ENCODE peak calls at places on chromosomes 4 and X, in six cellular contexts. X is transverse colon, H is adrenal gland, N is IMR-90, C is sigmoid colon, L is ovary. Y is an unnamed sample.

GRCh38 chrX:139332441-139332840 is 198.1 kb upstream of the F9 start:
- DNase-seq in X (no peak), H (no peak), N (no peak), C (no peak), L (no peak), Y (no peak)

GRCh38 chr4:26420438-26420837 is 69.8 kb downstream of the CCKAR start:
- DNase-seq in X (no peak), H (no peak), N (peak), C (no peak), L (no peak), Y (no peak)

GRCh38 chr4:38109896-38110295 is 149.7 kb downstream of the PTTG2 start:
- DNase-seq in X (no peak), H (no peak), N (no peak), C (no peak), L (no peak), Y (no peak)

GRCh38 chr4:138222041-138222440 is 20.1 kb downstream of the SLC7A11 start:
- DNase-seq in X (no peak), H (no peak), N (peak), C (no peak), L (no peak), Y (no peak)

GRCh38 chr4:177385576-177386320 is 56.5 kb downstream of the AGA start:
- DNase-seq in X (no peak), H (no peak), N (peak), C (no peak), L (no peak), Y (no peak)

GRCh38 chr4:649293-649625 is 23.9 kb downstream of the PDE6B start:
- DNase-seq in X (no peak), H (no peak), N (no peak), C (no peak), L (no peak), Y (no peak)

GRCh38 chrX:38961936-38962335 is 160.7 kb downstream of the MID1IP1 start:
- DNase-seq in X (no peak), H (no peak), N (no peak), C (no peak), L (no peak), Y (no peak)

GRCh38 chr4:157043131-157043530 is 32.8 kb upstream of the GLRB start:
- DNase-seq in X (no peak), H (no peak), N (peak), C (no peak), L (no peak), Y (no peak)

GRCh38 chrX:10217218-10217617 is 60.4 kb downstream of the CLCN4 start:
- DNase-seq in X (no peak), H (no peak), N (no peak), C (no peak), L (no peak), Y (no peak)

GRCh38 chr4:123299212-123299651 is 97.4 kb upstream of the SPRY1 start:
- DNase-seq in X (no peak), H (no peak), N (peak), C (no peak), L (no peak), Y (no peak)

GRCh38 chr4:52250124-52250523 is 199.0 kb downstream of the SPATA18 start:
- DNase-seq in X (no peak), H (no peak), N (no peak), C (peak), L (peak), Y (peak)

GRCh38 chr4:8159522-8160232 is 1.1 kb upstream of the ABLIM2 start:
- DNase-seq in X (no peak), H (no peak), N (no peak), C (no peak), L (no peak), Y (no peak)

GRCh38 chr4:8157944-8158709 is 486 bp downstream of the ABLIM2 start:
- DNase-seq in X (peak), H (no peak), N (no peak), C (no peak), L (no peak), Y (peak)

GRCh38 chr4:8160233-8160560 is 1.6 kb upstream of the ABLIM2 start:
- DNase-seq in X (no peak), H (no peak), N (no peak), C (no peak), L (no peak), Y (no peak)

GRCh38 chr4:8157496-8157895 is 1.1 kb downstream of the ABLIM2 start:
- DNase-seq in X (no peak), H (no peak), N (no peak), C (no peak), L (no peak), Y (peak)

GRCh38 chr4:8158710-8159521 is at the start of gene ABLIM2:
- DNase-seq in X (peak), H (peak), N (peak), C (peak), L (peak), Y (peak)
- TF ChIP-seq POLR2A in X (peak), H (peak), N (no peak), C (peak), L (peak), Y (peak)

GRCh38 chr4:3432381-3432790 is 9.4 kb upstream of the HGFAC start:
- DNase-seq in X (no peak), H (no peak), N (no peak), C (no peak), L (no peak), Y (no peak)

GRCh38 chr4:3427706-3428446 is 13.9 kb upstream of the HGFAC start:
- DNase-seq in X (no peak), H (no peak), N (no peak), C (no peak), L (no peak), Y (no peak)

GRCh38 chr4:3429651-3430050 is 12.1 kb upstream of the HGFAC start:
- DNase-seq in X (no peak), H (no peak), N (no peak), C (no peak), L (no peak), Y (no peak)

GRCh38 chr4:3431446-3431993 is 10.2 kb upstream of the HGFAC start:
- DNase-seq in X (no peak), H (no peak), N (no peak), C (no peak), L (no peak), Y (no peak)

DNA sequence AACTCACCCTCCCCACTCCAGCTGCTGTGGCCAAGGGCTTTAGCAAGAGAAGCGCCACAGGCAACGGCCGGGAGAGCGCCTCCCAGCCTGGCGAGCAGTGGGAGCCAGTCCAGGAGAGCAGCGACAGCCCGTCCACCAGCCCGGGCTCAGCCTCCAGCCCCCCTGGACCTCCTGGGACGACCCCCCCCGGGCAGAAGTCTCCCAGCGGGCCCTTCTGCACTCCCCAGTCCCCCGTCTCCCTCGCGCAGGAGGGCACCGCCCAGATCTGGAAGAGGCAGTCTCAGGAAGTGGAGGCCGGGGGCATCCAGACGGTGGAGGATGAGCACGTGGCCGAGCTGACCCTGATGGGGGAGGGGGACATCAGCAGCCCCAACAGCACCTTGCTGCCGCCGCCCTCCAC is 11.2 kb upstream of the HGFAC start:
- DNase-seq in X (no peak), H (no peak), N (no peak), C (no peak), L (no peak), Y (no peak)
- TF ChIP-seq POLR2A in X (no peak), H (no peak), N (no peak), C (no peak), L (no peak), Y (no peak)

GRCh38 chrX:111634823-111635410 is 46.1 kb upstream of the ALG13 start:
- DNase-seq in X (no peak), H (no peak), N (no peak), C (no peak), L (no peak), Y (no peak)
- TF ChIP-seq POLR2A in X (no peak), H (no peak), N (no peak), C (no peak), L (no peak), Y (no peak)

DNA sequence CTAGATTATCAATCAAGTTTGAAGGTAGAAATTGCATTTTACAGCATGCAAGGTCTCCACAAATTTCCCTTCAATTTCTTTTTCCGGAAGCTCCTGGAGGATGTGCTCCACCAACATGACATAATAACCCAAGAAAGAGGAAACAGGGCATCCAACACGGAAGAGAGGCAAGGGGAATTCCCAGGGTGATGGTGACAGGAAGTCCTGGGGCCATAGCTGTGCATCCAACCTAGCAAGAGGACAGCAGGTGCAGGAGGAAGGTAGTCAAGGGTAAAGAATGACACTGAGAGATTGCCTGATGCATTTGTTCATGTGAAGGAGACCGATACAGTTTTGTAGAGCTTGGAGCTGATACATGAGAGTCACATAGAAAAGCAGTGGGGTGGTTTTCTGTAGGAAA is 115.7 kb upstream of the LSM6 start:
- DNase-seq in X (peak), H (no peak), N (no peak), C (no peak), L (no peak), Y (no peak)
- TF ChIP-seq POLR2A in X (no peak), H (no peak), N (no peak), C (no peak), L (no peak), Y (no peak)

GRCh38 chr4:82423245-82424054 is 6.8 kb downstream of the HNRNPDL start:
- DNase-seq in X (no peak), H (no peak), N (peak), C (no peak), L (no peak), Y (no peak)
- TF ChIP-seq POLR2A in X (peak), H (no peak), N (peak), C (no peak), L (no peak), Y (no peak)

DNA sequence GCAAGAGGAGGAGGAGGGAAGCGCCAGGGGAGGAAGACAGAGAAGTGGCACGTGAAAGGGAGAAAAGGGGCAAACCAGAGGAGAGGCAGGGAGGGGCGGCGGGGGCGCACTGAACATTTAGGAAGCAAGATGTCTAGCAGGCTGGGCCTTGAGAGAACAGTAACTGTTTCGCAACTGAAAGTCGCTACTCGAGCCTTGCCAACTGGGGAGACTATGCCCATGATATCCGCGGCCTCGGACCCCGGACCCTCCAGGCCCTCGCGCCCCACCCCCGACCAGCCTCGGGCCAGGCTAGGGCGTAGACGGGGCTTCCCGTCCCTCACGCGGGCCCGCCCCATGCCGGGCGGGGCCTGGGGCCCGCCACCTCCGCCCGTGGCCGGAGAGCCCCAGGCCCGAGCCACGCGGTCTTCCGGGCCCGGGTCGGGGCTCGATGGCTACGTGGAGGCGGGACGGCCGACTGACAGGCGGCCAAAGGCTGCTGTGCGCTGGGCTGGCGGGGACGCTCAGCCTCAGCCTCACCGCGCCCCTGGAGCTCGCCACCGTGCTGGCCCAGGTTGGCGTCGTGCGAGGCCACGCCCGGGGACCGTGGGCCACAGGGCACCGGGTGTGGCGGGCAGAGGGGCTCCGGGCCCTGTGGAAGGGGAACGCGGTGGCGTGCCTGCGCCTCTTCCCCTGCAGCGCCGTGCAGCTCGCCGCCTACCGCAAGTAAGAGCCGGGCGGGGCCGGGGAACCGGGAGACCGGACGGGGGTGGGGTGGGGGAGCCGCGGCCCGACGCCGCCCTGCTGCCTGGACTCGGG is at the start of gene SLC25A43:
- DNase-seq in X (peak), H (peak), N (no peak), C (peak), L (peak), Y (peak)
- TF ChIP-seq POLR2A in X (peak), H (no peak), N (no peak), C (no peak), L (no peak), Y (peak)

GRCh38 chrX:45762699-45763647 is 562.3 kb upstream of the DIPK2B start:
- DNase-seq in X (no peak), H (no peak), N (no peak), C (no peak), L (no peak), Y (no peak)
- TF ChIP-seq POLR2A in X (no peak), H (no peak), N (no peak), C (no peak), L (no peak), Y (no peak)

GRCh38 chrX:100642296-100642695 is 1.7 kb upstream of the SRPX2 start:
- DNase-seq in X (no peak), H (no peak), N (no peak), C (no peak), L (no peak), Y (no peak)

GRCh38 chrX:100645106-100645505 is 1.1 kb downstream of the SRPX2 start:
- DNase-seq in X (no peak), H (no peak), N (no peak), C (no peak), L (no peak), Y (no peak)

GRCh38 chrX:100643212-100643611 is 787 bp upstream of the SRPX2 start:
- DNase-seq in X (no peak), H (no peak), N (no peak), C (no peak), L (no peak), Y (no peak)

GRCh38 chrX:100647095-100647494 is 3.1 kb downstream of the SRPX2 start:
- DNase-seq in X (no peak), H (no peak), N (no peak), C (no peak), L (no peak), Y (no peak)

GRCh38 chrX:100643943-100644587 is at the start of gene SRPX2:
- DNase-seq in X (peak), H (peak), N (peak), C (peak), L (no peak), Y (peak)
- TF ChIP-seq POLR2A in X (peak), H (peak), N (peak), C (no peak), L (no peak), Y (no peak)

GRCh38 chrX:134010690-134011089 is 25.3 kb upstream of the GPC3 start:
- DNase-seq in X (no peak), H (no peak), N (no peak), C (no peak), L (no peak), Y (no peak)

GRCh38 chrX:134013528-134013927 is 28.1 kb upstream of the GPC3 start:
- DNase-seq in X (no peak), H (no peak), N (no peak), C (no peak), L (no peak), Y (no peak)

DNA sequence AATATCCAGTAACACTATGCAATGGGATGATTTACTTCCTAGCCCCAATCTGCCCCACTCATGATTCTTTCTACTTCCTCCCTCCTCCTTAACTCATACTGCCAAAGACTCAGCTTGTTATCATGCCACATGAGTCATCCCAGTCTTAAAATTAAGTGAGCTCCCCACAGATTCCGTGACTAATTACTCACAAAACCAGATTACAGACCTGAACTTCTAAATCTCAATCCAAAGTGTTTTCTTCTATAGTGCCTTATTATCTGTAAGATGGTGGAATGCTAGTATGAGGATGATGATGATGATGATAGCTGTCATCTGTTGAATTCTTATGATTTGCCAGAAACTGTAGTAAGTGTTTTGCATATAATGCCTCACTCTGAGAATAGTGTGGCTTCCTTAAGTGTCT is 27.7 kb upstream of the GPC3 start:
- DNase-seq in X (no peak), H (no peak), N (no peak), C (no peak), L (no peak), Y (no peak)
- TF ChIP-seq POLR2A in X (no peak), H (no peak), N (no peak), C (no peak), L (no peak), Y (no peak)

GRCh38 chrX:19836337-19836736 is 51.1 kb downstream of the SH3KBP1 start:
- DNase-seq in X (no peak), H (no peak), N (no peak), C (no peak), L (no peak), Y (no peak)

GRCh38 chrX:19839770-19840254 is 47.6 kb downstream of the SH3KBP1 start:
- DNase-seq in X (no peak), H (no peak), N (no peak), C (no peak), L (no peak), Y (no peak)

GRCh38 chrX:19842542-19842941 is 44.9 kb downstream of the SH3KBP1 start:
- DNase-seq in X (no peak), H (no peak), N (no peak), C (no peak), L (no peak), Y (no peak)

DNA sequence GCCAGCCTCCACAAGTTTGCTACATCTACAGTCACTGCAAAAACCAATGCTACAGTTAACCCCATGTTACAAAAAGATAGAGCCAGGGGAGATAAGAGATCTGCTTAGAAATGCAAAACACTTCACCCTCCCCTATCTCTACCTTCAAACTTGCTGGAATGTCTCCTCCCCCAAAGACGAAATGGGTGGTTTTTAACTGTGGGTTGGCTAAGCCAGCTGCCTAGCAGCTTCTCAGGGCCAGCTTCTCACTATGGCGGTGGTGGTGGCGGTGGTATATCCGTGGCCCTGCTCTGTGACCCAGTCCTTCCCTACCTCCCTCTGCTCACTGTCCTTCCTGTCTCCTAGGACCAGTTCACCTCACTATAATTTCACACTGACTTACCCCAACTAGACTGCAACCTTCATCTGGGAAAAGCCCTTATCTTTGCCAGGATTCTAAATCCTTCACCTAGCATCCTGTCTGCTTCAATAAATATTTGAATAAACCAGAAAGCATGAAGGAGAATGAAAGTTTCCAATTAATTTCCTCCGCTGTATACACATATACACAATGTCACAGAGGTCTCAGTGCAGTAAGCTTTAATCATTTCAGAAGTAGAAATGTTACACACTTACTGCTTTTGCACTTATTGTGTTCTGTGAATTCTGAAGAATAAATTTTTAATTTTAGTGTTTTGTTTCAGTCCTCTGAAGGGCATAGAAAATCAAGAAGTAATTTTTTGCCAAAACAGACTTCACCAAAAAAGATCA is 46.3 kb downstream of the SH3KBP1 start:
- DNase-seq in X (no peak), H (no peak), N (no peak), C (no peak), L (no peak), Y (no peak)
- TF ChIP-seq POLR2A in X (no peak), H (no peak), N (no peak), C (no peak), L (no peak), Y (no peak)

Y was measured in uterus.